ENCODE peak calls at places on chromosomes 2 and 18, in five cellular contexts. G, P, J, W and I are unnamed samples.
A peak's percentile ranks its signal among the peaks of the same experiment; 100 is the strongest.

GRCh38 chr2:173823540-173823939 is 141.6 kb downstream of the SP3 start:
- DNase-seq in G (no peak), P (no peak), J (no peak), W (no peak), I (no peak)

GRCh38 chr2:46815121-46815802 is 100.3 kb downstream of the MCFD2 start:
- DNase-seq in G (no peak), P (no peak), J (no peak), W (peak; percentile 42), I (no peak)

GRCh38 chr2:227473019-227473461 is 1.1 kb downstream of the AGFG1 start:
- DNase-seq in G (no peak), P (no peak), J (no peak), W (no peak), I (no peak)

GRCh38 chr18:48200631-48201336 is 208.4 kb downstream of the ZBTB7C start:
- DNase-seq in G (no peak), P (no peak), J (no peak), W (no peak), I (no peak)

GRCh38 chr2:62795341-62795740 is 89.8 kb downstream of the EHBP1 start:
- DNase-seq in G (no peak), P (no peak), J (no peak), W (no peak), I (no peak)

GRCh38 chr2:15883684-15884083 is 56.7 kb upstream of the MYCN start:
- DNase-seq in G (no peak), P (no peak), J (no peak), W (no peak), I (no peak)

GRCh38 chr2:181004647-181005325 is 24.4 kb downstream of the UBE2E3 start:
- DNase-seq in G (no peak), P (no peak), J (no peak), W (no peak), I (no peak)

GRCh38 chr18:47809420-47809819 is 121.0 kb downstream of the SMAD2 start:
- DNase-seq in G (no peak), P (no peak), J (no peak), W (no peak), I (no peak)

GRCh38 chr2:10668402-10669012 is 21.3 kb downstream of the NOL10 start:
- DNase-seq in G (no peak), P (peak; percentile 50), J (no peak), W (peak; percentile 84), I (peak; percentile 43)